ENCODE peak calls at places on chromosomes 3 and 15, in four cellular contexts. Z, U, F and A are unnamed samples.

GRCh38 chr15:88752501-88752900 is 50.7 kb upstream of the ACAN start:
- DNase-seq in Z (no peak), U (no peak), F (no peak), A (no peak)

GRCh38 chr15:98889930-98890695 is 117.5 kb downstream of the PGPEP1L start:
- DNase-seq in Z (no peak), U (no peak), F (no peak), A (no peak)

GRCh38 chr3:89098964-89099585 is 8.3 kb upstream of the EPHA3 start:
- DNase-seq in Z (peak), U (no peak), F (peak), A (peak)

GRCh38 chr15:59797756-59798604 is 108.9 kb upstream of the BNIP2 start:
- DNase-seq in Z (no peak), U (no peak), F (no peak), A (no peak)

GRCh38 chr3:142019794-142020320 is 129.5 kb downstream of the TFDP2 start:
- DNase-seq in Z (no peak), U (no peak), F (no peak), A (no peak)

GRCh38 chr3:24483873-24484272 is 10.8 kb downstream of the THRB start:
- DNase-seq in Z (no peak), U (no peak), F (no peak), A (no peak)

GRCh38 chr3:127170794-127171193 is 22.1 kb upstream of the PRR23E start:
- DNase-seq in Z (no peak), U (no peak), F (peak), A (no peak)

GRCh38 chr3:107957506-107957905 is 133.3 kb downstream of the CD47 start:
- DNase-seq in Z (no peak), U (no peak), F (no peak), A (no peak)

GRCh38 chr3:53103566-53104296 is 26.5 kb downstream of the RFT1 start:
- DNase-seq in Z (no peak), U (no peak), F (no peak), A (no peak)

GRCh38 chr3:64178419-64178818 is 46.8 kb downstream of the PRICKLE2 start:
- DNase-seq in Z (no peak), U (no peak), F (peak), A (no peak)